ENCODE peak calls at places on chromosomes 1 and 21, in eight cellular contexts. S is T-helper 9 cell; G is choroid plexus epithelial cell; O is HTR-8/SVneo; R is NCI-H1105; K is CD4-positive, alpha-beta T cell; V is Daoy; J is small intestine. P is an unnamed sample.
A peak's percentile ranks its signal among the peaks of the same experiment; 100 is the strongest.

GRCh38 chr21:45496968-45497845 is 45.0 kb downstream of the SLC19A1 start:
- DNase-seq in G (no peak), O (no peak), V (no peak), R (no peak), K (no peak), J (no peak), S (no peak), P (no peak)

GRCh38 chr1:235831148-235831547 is 35.6 kb downstream of the LYST start:
- DNase-seq in O (peak; percentile 27), R (no peak), V (peak; percentile 18), J (no peak), G (peak; percentile 92), K (no peak), S (no peak), P (peak; percentile 32)

GRCh38 chr21:42637602-42638041 is 15.8 kb upstream of the PDE9A start:
- DNase-seq in O (no peak), K (no peak), V (no peak), S (no peak), G (no peak), R (no peak), J (no peak), P (no peak)

GRCh38 chr1:10538608-10539355 is 64.0 kb downstream of the PEX14 start:
- DNase-seq in G (no peak), S (no peak), R (no peak), O (no peak), V (no peak), K (no peak), J (no peak), P (no peak)

GRCh38 chr1:230112131-230112701 is 45.2 kb downstream of the GALNT2 start:
- DNase-seq in S (no peak), K (no peak), R (no peak), G (no peak), J (no peak), O (no peak), V (no peak), P (no peak)

GRCh38 chr1:153610334-153611023 is 2.5 kb downstream of the S100A16 start:
- DNase-seq in G (no peak), J (peak; percentile 47), K (no peak), S (no peak), R (no peak), V (peak; percentile 40), O (no peak), P (no peak)

GRCh38 chr1:231631717-231632116 is 5.1 kb downstream of the DISC1 start:
- DNase-seq in R (no peak), G (no peak), J (no peak), V (peak; percentile 14), K (no peak), O (no peak), S (no peak), P (no peak)

GRCh38 chr1:37486680-37487618 is 12.6 kb downstream of the ZC3H12A start:
- DNase-seq in V (peak; percentile 80), J (peak; percentile 66), R (no peak), S (peak; percentile 84), K (peak; percentile 85), G (peak; percentile 77), O (peak; percentile 75), P (peak; percentile 65)